ENCODE peak calls at places on chromosomes 5 and 9, in nine cellular contexts. One of them, this sample, is unnamed. For H3K9me3, the result is how much of the 10 kb centered on the place peaks cover.

GRCh38 chr5:140575309-140575708 is 10.7 kb downstream of the SLC35A4 start:
- ATAC-seq in lower lobe of right lung: peak
- ATAC-seq in RWPE2: peak
- ATAC-seq in upper lobe of left lung: peak
- ATAC-seq in heart right ventricle: peak
- ATAC-seq in Panc1: peak
- ATAC-seq in left lung: peak
- ATAC-seq in PC-3: peak
- ATAC-seq in IMR-90: peak
- ATAC-seq in this sample: peak

GRCh38 chr5:150734579-150735384 is 24.0 kb downstream of the DCTN4 start:
- ATAC-seq in lower lobe of right lung: peak
- ATAC-seq in RWPE2: no peak
- ATAC-seq in upper lobe of left lung: peak
- ATAC-seq in heart right ventricle: peak
- ATAC-seq in Panc1: no peak
- ATAC-seq in left lung: peak
- ATAC-seq in PC-3: no peak
- ATAC-seq in IMR-90: no peak
- ATAC-seq in this sample: peak

GRCh38 chr5:2805080-2805479 is 53.6 kb upstream of the IRX2 start:
- ATAC-seq in lower lobe of right lung: peak
- ATAC-seq in RWPE2: no peak
- ATAC-seq in upper lobe of left lung: peak
- ATAC-seq in heart right ventricle: no peak
- ATAC-seq in Panc1: no peak
- ATAC-seq in left lung: peak
- ATAC-seq in PC-3: no peak
- ATAC-seq in IMR-90: no peak
- ATAC-seq in this sample: no peak

GRCh38 chr9:7117676-7118561 is 360.1 kb downstream of the KDM4C start:
- ATAC-seq in lower lobe of right lung: no peak
- ATAC-seq in RWPE2: peak
- ATAC-seq in upper lobe of left lung: no peak
- ATAC-seq in heart right ventricle: no peak
- ATAC-seq in Panc1: no peak
- ATAC-seq in left lung: no peak
- ATAC-seq in PC-3: no peak
- ATAC-seq in IMR-90: no peak
- ATAC-seq in this sample: no peak

GRCh38 chr9:71506821-71507220 is 261.5 kb downstream of the CEMIP2 start:
- ATAC-seq in lower lobe of right lung: no peak
- ATAC-seq in RWPE2: peak
- ATAC-seq in upper lobe of left lung: no peak
- ATAC-seq in heart right ventricle: no peak
- ATAC-seq in Panc1: no peak
- ATAC-seq in left lung: peak
- ATAC-seq in PC-3: peak
- ATAC-seq in IMR-90: no peak
- ATAC-seq in this sample: peak

GRCh38 chr9:131348631-131349521 is 45.0 kb upstream of the PRRC2B start:
- ATAC-seq in lower lobe of right lung: peak
- ATAC-seq in RWPE2: no peak
- ATAC-seq in upper lobe of left lung: peak
- ATAC-seq in heart right ventricle: no peak
- ATAC-seq in Panc1: no peak
- ATAC-seq in left lung: no peak
- ATAC-seq in PC-3: no peak
- ATAC-seq in IMR-90: no peak
- ATAC-seq in this sample: no peak

GRCh38 chr9:133116346-133117231 is 4.5 kb downstream of the RALGDS start:
- ATAC-seq in lower lobe of right lung: no peak
- ATAC-seq in RWPE2: no peak
- ATAC-seq in upper lobe of left lung: no peak
- ATAC-seq in heart right ventricle: no peak
- ATAC-seq in Panc1: no peak
- ATAC-seq in left lung: no peak
- ATAC-seq in PC-3: no peak
- ATAC-seq in IMR-90: no peak
- ATAC-seq in this sample: no peak

GRCh38 chr5:92353107-92354030 is 970.3 kb upstream of the ARRDC3 start:
- ATAC-seq in lower lobe of right lung: no peak
- ATAC-seq in RWPE2: peak
- ATAC-seq in upper lobe of left lung: no peak
- ATAC-seq in heart right ventricle: no peak
- ATAC-seq in Panc1: no peak
- ATAC-seq in left lung: no peak
- ATAC-seq in PC-3: peak
- ATAC-seq in IMR-90: peak
- ATAC-seq in this sample: no peak

GRCh38 chr5:57600321-57600720 is 117.7 kb upstream of the ACTBL2 start:
- ATAC-seq in lower lobe of right lung: no peak
- ATAC-seq in RWPE2: no peak
- ATAC-seq in upper lobe of left lung: no peak
- ATAC-seq in heart right ventricle: no peak
- ATAC-seq in Panc1: no peak
- ATAC-seq in left lung: no peak
- ATAC-seq in PC-3: no peak
- ATAC-seq in IMR-90: no peak
- ATAC-seq in this sample: no peak

GRCh38 chr9:69236188-69236587 is 62.1 kb downstream of the TJP2 start:
- ATAC-seq in lower lobe of right lung: no peak
- ATAC-seq in RWPE2: no peak
- ATAC-seq in upper lobe of left lung: no peak
- ATAC-seq in heart right ventricle: peak
- ATAC-seq in Panc1: no peak
- ATAC-seq in left lung: no peak
- ATAC-seq in PC-3: no peak
- ATAC-seq in IMR-90: no peak
- ATAC-seq in this sample: no peak

GRCh38 chr9:98281281-98281680 is 25.8 kb upstream of the TBC1D2 start:
- ATAC-seq in lower lobe of right lung: no peak
- ATAC-seq in RWPE2: no peak
- ATAC-seq in upper lobe of left lung: no peak
- ATAC-seq in heart right ventricle: no peak
- ATAC-seq in Panc1: no peak
- ATAC-seq in left lung: no peak
- ATAC-seq in PC-3: no peak
- ATAC-seq in IMR-90: no peak
- ATAC-seq in this sample: no peak

GRCh38 chr9:124792257-124792975 is 15.5 kb downstream of the OLFML2A start:
- ATAC-seq in lower lobe of right lung: no peak
- ATAC-seq in RWPE2: no peak
- ATAC-seq in upper lobe of left lung: no peak
- ATAC-seq in heart right ventricle: no peak
- ATAC-seq in Panc1: no peak
- ATAC-seq in left lung: no peak
- ATAC-seq in PC-3: no peak
- ATAC-seq in IMR-90: no peak
- ATAC-seq in this sample: no peak
- H3K27ac ChIP-seq in lower lobe of right lung: peak
- H3K27ac ChIP-seq in RWPE2: no peak
- H3K27ac ChIP-seq in upper lobe of left lung: peak
- H3K27ac ChIP-seq in heart right ventricle: peak
- H3K27ac ChIP-seq in Panc1: no peak
- H3K27ac ChIP-seq in left lung: peak
- H3K27ac ChIP-seq in PC-3: no peak
- H3K27ac ChIP-seq in IMR-90: no peak
- H3K27ac ChIP-seq in this sample: peak

DNA sequence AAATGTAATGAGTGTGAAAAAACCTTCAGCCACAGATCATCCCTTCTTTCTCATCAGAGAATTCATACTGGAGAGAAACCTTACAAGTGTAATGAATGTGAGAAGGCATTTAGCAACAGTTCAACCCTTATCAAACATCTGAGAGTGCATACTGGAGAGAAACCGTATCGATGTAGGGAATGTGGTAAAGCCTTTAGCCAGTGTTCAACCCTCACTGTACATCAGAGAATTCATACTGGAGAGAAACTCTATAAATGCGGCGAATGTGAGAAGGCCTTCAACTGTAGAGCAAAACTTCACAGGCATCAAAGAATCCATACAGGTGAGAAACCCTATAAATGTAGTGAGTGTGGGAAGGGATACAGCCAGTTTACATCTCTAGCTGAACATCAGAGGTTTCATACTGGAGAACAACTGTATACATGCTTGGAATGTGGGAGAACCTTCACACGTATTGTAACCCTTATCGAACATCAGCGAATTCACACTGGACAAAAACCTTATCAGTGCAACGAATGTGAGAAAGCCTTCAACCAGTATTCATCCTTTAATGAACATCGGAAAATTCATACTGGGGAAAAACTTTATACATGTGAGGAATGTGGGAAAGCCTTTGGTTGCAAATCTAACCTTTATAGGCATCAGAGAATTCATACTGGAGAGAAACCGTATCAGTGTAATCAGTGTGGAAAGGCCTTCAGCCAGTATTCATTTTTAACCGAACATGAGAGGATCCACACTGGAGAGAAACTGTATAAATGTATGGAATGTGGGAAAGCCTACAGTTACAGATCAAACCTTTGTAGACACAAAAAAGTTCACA is 19.2 kb downstream of the ZNF354C start:
- ATAC-seq in lower lobe of right lung: no peak
- ATAC-seq in RWPE2: no peak
- ATAC-seq in upper lobe of left lung: no peak
- ATAC-seq in heart right ventricle: no peak
- ATAC-seq in Panc1: no peak
- ATAC-seq in left lung: no peak
- ATAC-seq in PC-3: no peak
- ATAC-seq in IMR-90: no peak
- ATAC-seq in this sample: no peak
- H3K9me3 ChIP-seq in lower lobe of right lung: half or more
- H3K9me3 ChIP-seq in RWPE2: half or more
- H3K9me3 ChIP-seq in upper lobe of left lung: half or more
- H3K9me3 ChIP-seq in heart right ventricle: under half
- H3K9me3 ChIP-seq in Panc1: half or more
- H3K9me3 ChIP-seq in left lung: half or more
- H3K9me3 ChIP-seq in PC-3: under half
- H3K9me3 ChIP-seq in IMR-90: half or more
- H3K9me3 ChIP-seq in this sample: under half

GRCh38 chr5:76332102-76332501 is 71.0 kb upstream of the IQGAP2 start:
- ATAC-seq in lower lobe of right lung: no peak
- ATAC-seq in RWPE2: no peak
- ATAC-seq in upper lobe of left lung: no peak
- ATAC-seq in heart right ventricle: no peak
- ATAC-seq in Panc1: no peak
- ATAC-seq in left lung: no peak
- ATAC-seq in PC-3: no peak
- ATAC-seq in IMR-90: no peak
- ATAC-seq in this sample: no peak
- H3K27ac ChIP-seq in lower lobe of right lung: no peak
- H3K27ac ChIP-seq in RWPE2: no peak
- H3K27ac ChIP-seq in upper lobe of left lung: no peak
- H3K27ac ChIP-seq in heart right ventricle: no peak
- H3K27ac ChIP-seq in Panc1: no peak
- H3K27ac ChIP-seq in left lung: no peak
- H3K27ac ChIP-seq in PC-3: no peak
- H3K27ac ChIP-seq in IMR-90: no peak
- H3K27ac ChIP-seq in this sample: no peak

GRCh38 chr5:73434921-73435320 is 13.7 kb downstream of the FOXD1 start:
- ATAC-seq in lower lobe of right lung: no peak
- ATAC-seq in RWPE2: no peak
- ATAC-seq in upper lobe of left lung: no peak
- ATAC-seq in heart right ventricle: no peak
- ATAC-seq in Panc1: no peak
- ATAC-seq in left lung: no peak
- ATAC-seq in PC-3: no peak
- ATAC-seq in IMR-90: no peak
- ATAC-seq in this sample: no peak
- H3K9me3 ChIP-seq in lower lobe of right lung: under half
- H3K9me3 ChIP-seq in RWPE2: under half
- H3K9me3 ChIP-seq in upper lobe of left lung: under half
- H3K9me3 ChIP-seq in heart right ventricle: under half
- H3K9me3 ChIP-seq in Panc1: under half
- H3K9me3 ChIP-seq in left lung: under half
- H3K9me3 ChIP-seq in PC-3: under half
- H3K9me3 ChIP-seq in IMR-90: under half
- H3K9me3 ChIP-seq in this sample: under half

GRCh38 chr9:114501786-114502682 is 3.2 kb downstream of the WHRN start:
- ATAC-seq in lower lobe of right lung: no peak
- ATAC-seq in RWPE2: peak
- ATAC-seq in upper lobe of left lung: no peak
- ATAC-seq in heart right ventricle: no peak
- ATAC-seq in Panc1: peak
- ATAC-seq in left lung: no peak
- ATAC-seq in PC-3: peak
- ATAC-seq in IMR-90: peak
- ATAC-seq in this sample: no peak

GRCh38 chr9:114504341-114505186 is 709 bp downstream of the WHRN start:
- ATAC-seq in lower lobe of right lung: peak
- ATAC-seq in RWPE2: peak
- ATAC-seq in upper lobe of left lung: peak
- ATAC-seq in heart right ventricle: peak
- ATAC-seq in Panc1: peak
- ATAC-seq in left lung: peak
- ATAC-seq in PC-3: peak
- ATAC-seq in IMR-90: peak
- ATAC-seq in this sample: peak

GRCh38 chr9:114505187-114506081 is at the start of gene WHRN:
- ATAC-seq in lower lobe of right lung: peak
- ATAC-seq in RWPE2: peak
- ATAC-seq in upper lobe of left lung: peak
- ATAC-seq in heart right ventricle: peak
- ATAC-seq in Panc1: peak
- ATAC-seq in left lung: peak
- ATAC-seq in PC-3: peak
- ATAC-seq in IMR-90: peak
- ATAC-seq in this sample: peak

GRCh38 chr9:114503009-114503408 is 2.3 kb downstream of the WHRN start:
- ATAC-seq in lower lobe of right lung: no peak
- ATAC-seq in RWPE2: no peak
- ATAC-seq in upper lobe of left lung: no peak
- ATAC-seq in heart right ventricle: no peak
- ATAC-seq in Panc1: no peak
- ATAC-seq in left lung: no peak
- ATAC-seq in PC-3: no peak
- ATAC-seq in IMR-90: no peak
- ATAC-seq in this sample: no peak

DNA sequence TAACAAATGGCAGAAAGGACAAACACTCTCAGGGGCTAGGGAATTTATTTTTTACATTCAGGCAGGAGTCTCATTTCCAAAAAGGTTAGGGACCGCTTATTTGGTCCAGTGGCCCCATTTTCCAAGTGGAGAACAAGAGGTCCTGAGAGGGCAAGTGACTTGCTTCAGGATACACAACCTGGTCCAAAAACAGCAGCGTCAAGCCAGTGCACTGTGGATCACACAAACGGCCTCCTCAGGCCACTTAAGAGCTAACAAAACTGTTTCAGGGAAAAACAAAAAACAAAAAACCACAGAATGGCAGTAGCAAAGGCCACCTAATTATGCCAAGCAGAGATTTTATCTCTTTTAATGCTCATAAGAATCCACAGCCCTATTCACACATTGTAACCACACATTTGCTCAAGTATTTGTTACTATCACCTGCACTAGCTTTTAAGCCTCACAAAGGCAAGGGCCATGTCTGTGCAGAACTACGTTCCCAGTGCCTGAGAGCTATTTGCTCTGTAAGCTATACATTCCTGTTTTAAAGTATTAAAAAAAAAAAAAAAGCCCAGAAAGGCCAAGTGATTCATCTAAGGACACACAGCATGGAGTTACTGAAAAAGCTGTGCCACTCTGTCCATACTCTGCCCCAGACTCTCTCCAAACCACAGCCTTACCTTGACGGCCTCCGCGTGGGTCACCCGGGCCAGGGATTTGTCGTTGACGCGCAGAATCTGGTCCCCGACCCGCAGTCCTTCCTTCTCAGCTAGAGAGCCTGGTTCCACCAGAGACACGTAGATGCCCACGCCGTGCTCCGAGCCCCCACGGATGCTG is 1.5 kb downstream of the WHRN start:
- ATAC-seq in lower lobe of right lung: no peak
- ATAC-seq in RWPE2: no peak
- ATAC-seq in upper lobe of left lung: no peak
- ATAC-seq in heart right ventricle: no peak
- ATAC-seq in Panc1: no peak
- ATAC-seq in left lung: no peak
- ATAC-seq in PC-3: no peak
- ATAC-seq in IMR-90: no peak
- ATAC-seq in this sample: no peak
- H3K27ac ChIP-seq in lower lobe of right lung: no peak
- H3K27ac ChIP-seq in RWPE2: no peak
- H3K27ac ChIP-seq in upper lobe of left lung: no peak
- H3K27ac ChIP-seq in heart right ventricle: no peak
- H3K27ac ChIP-seq in Panc1: peak
- H3K27ac ChIP-seq in left lung: no peak
- H3K27ac ChIP-seq in PC-3: peak
- H3K27ac ChIP-seq in IMR-90: no peak
- H3K27ac ChIP-seq in this sample: peak